ENCODE peak calls at places on chromosomes 12 and 14, in seven cellular contexts. One of them, this sample, is unnamed.

GRCh38 chr12:128204725-128205124 is 62.2 kb upstream of the TMEM132C start:
- DNase-seq in NB4: no peak
- DNase-seq in dorsolateral prefrontal cortex: no peak
- DNase-seq in choroid plexus epithelial cell: no peak
- DNase-seq in fibroblast of pulmonary artery: no peak
- DNase-seq in breast epithelium: no peak
- DNase-seq in cardiac fibroblast: no peak
- DNase-seq in this sample: no peak

GRCh38 chr14:50839048-50839447 is 8.1 kb upstream of the NIN start:
- DNase-seq in NB4: no peak
- DNase-seq in dorsolateral prefrontal cortex: no peak
- DNase-seq in choroid plexus epithelial cell: no peak
- DNase-seq in fibroblast of pulmonary artery: no peak
- DNase-seq in breast epithelium: no peak
- DNase-seq in cardiac fibroblast: no peak
- DNase-seq in this sample: peak

GRCh38 chr12:46124132-46124847 is 133.9 kb upstream of the SCAF11 start:
- DNase-seq in NB4: no peak
- DNase-seq in dorsolateral prefrontal cortex: no peak
- DNase-seq in choroid plexus epithelial cell: peak
- DNase-seq in fibroblast of pulmonary artery: no peak
- DNase-seq in breast epithelium: no peak
- DNase-seq in cardiac fibroblast: no peak
- DNase-seq in this sample: no peak

GRCh38 chr12:56280849-56281248 is 14.1 kb downstream of the COQ10A start:
- DNase-seq in NB4: no peak
- DNase-seq in dorsolateral prefrontal cortex: no peak
- DNase-seq in choroid plexus epithelial cell: no peak
- DNase-seq in fibroblast of pulmonary artery: no peak
- DNase-seq in breast epithelium: no peak
- DNase-seq in cardiac fibroblast: no peak
- DNase-seq in this sample: no peak

GRCh38 chr12:53174881-53175491 is 5.5 kb upstream of the ZNF740 start:
- DNase-seq in NB4: peak
- DNase-seq in dorsolateral prefrontal cortex: no peak
- DNase-seq in choroid plexus epithelial cell: no peak
- DNase-seq in fibroblast of pulmonary artery: peak
- DNase-seq in breast epithelium: no peak
- DNase-seq in cardiac fibroblast: peak
- DNase-seq in this sample: no peak

GRCh38 chr12:49961111-49961922 is at the start of gene AQP5:
- DNase-seq in NB4: no peak
- DNase-seq in dorsolateral prefrontal cortex: no peak
- DNase-seq in choroid plexus epithelial cell: no peak
- DNase-seq in fibroblast of pulmonary artery: no peak
- DNase-seq in breast epithelium: no peak
- DNase-seq in cardiac fibroblast: no peak
- DNase-seq in this sample: no peak

GRCh38 chr12:28253175-28253641 is 63.0 kb downstream of the CCDC91 start:
- DNase-seq in NB4: no peak
- DNase-seq in dorsolateral prefrontal cortex: no peak
- DNase-seq in choroid plexus epithelial cell: peak
- DNase-seq in fibroblast of pulmonary artery: peak
- DNase-seq in breast epithelium: no peak
- DNase-seq in cardiac fibroblast: no peak
- DNase-seq in this sample: peak

GRCh38 chr14:76541594-76542219 is 165.8 kb downstream of the ESRRB start:
- DNase-seq in NB4: no peak
- DNase-seq in dorsolateral prefrontal cortex: no peak
- DNase-seq in choroid plexus epithelial cell: no peak
- DNase-seq in fibroblast of pulmonary artery: no peak
- DNase-seq in breast epithelium: no peak
- DNase-seq in cardiac fibroblast: no peak
- DNase-seq in this sample: no peak

GRCh38 chr14:89417469-89418225 is 614 bp upstream of the FOXN3 start:
- DNase-seq in NB4: peak
- DNase-seq in dorsolateral prefrontal cortex: peak
- DNase-seq in choroid plexus epithelial cell: peak
- DNase-seq in fibroblast of pulmonary artery: peak
- DNase-seq in breast epithelium: peak
- DNase-seq in cardiac fibroblast: peak
- DNase-seq in this sample: peak

GRCh38 chr14:67557118-67557517 is 24.0 kb downstream of the PLEKHH1 start:
- DNase-seq in NB4: no peak
- DNase-seq in dorsolateral prefrontal cortex: no peak
- DNase-seq in choroid plexus epithelial cell: peak
- DNase-seq in fibroblast of pulmonary artery: no peak
- DNase-seq in breast epithelium: peak
- DNase-seq in cardiac fibroblast: peak
- DNase-seq in this sample: no peak

GRCh38 chr12:55002355-55002754 is 17.4 kb upstream of the NEUROD4 start:
- DNase-seq in NB4: no peak
- DNase-seq in dorsolateral prefrontal cortex: no peak
- DNase-seq in choroid plexus epithelial cell: no peak
- DNase-seq in fibroblast of pulmonary artery: no peak
- DNase-seq in breast epithelium: no peak
- DNase-seq in cardiac fibroblast: no peak
- DNase-seq in this sample: no peak

GRCh38 chr12:84069079-84069661 is 843.4 kb downstream of the SLC6A15 start:
- DNase-seq in NB4: no peak
- DNase-seq in dorsolateral prefrontal cortex: no peak
- DNase-seq in choroid plexus epithelial cell: no peak
- DNase-seq in fibroblast of pulmonary artery: no peak
- DNase-seq in breast epithelium: no peak
- DNase-seq in cardiac fibroblast: no peak
- DNase-seq in this sample: no peak

GRCh38 chr14:92035890-92036289 is 4.0 kb downstream of the TRIP11 start:
- DNase-seq in NB4: no peak
- DNase-seq in dorsolateral prefrontal cortex: no peak
- DNase-seq in choroid plexus epithelial cell: no peak
- DNase-seq in fibroblast of pulmonary artery: no peak
- DNase-seq in breast epithelium: no peak
- DNase-seq in cardiac fibroblast: no peak
- DNase-seq in this sample: no peak

GRCh38 chr12:112985655-112986290 is 7.5 kb downstream of the OAS2 start:
- DNase-seq in NB4: no peak
- DNase-seq in dorsolateral prefrontal cortex: no peak
- DNase-seq in choroid plexus epithelial cell: no peak
- DNase-seq in fibroblast of pulmonary artery: no peak
- DNase-seq in breast epithelium: no peak
- DNase-seq in cardiac fibroblast: no peak
- DNase-seq in this sample: no peak

GRCh38 chr12:117890644-117891043 is 78.1 kb downstream of the KSR2 start:
- DNase-seq in NB4: no peak
- DNase-seq in dorsolateral prefrontal cortex: no peak
- DNase-seq in choroid plexus epithelial cell: no peak
- DNase-seq in fibroblast of pulmonary artery: no peak
- DNase-seq in breast epithelium: no peak
- DNase-seq in cardiac fibroblast: peak
- DNase-seq in this sample: no peak

GRCh38 chr12:92064420-92064819 is 81.2 kb downstream of the BTG1 start:
- DNase-seq in NB4: no peak
- DNase-seq in dorsolateral prefrontal cortex: no peak
- DNase-seq in choroid plexus epithelial cell: no peak
- DNase-seq in fibroblast of pulmonary artery: no peak
- DNase-seq in breast epithelium: no peak
- DNase-seq in cardiac fibroblast: no peak
- DNase-seq in this sample: no peak

DNA sequence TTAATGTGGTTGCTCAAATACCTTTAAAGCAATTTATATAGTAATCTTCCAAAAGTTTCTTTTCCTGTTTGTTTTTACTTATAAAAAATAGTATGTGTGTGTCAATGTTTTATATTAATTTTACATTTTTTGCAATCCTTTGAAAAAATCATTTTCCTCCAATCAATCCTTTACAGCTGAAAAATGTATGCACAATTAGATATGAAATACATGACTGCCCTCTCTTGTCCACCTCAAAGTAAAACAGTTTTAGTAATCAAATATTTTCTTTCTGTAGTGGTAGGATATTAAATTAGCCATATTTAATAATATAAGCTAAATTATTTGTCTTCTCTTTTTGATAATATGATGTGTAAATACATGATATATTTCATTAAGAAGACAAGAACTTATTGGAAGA is 269.9 kb downstream of the ADAMTS20 start:
- DNase-seq in NB4: peak
- DNase-seq in dorsolateral prefrontal cortex: no peak
- DNase-seq in choroid plexus epithelial cell: peak
- DNase-seq in fibroblast of pulmonary artery: peak
- DNase-seq in breast epithelium: no peak
- DNase-seq in cardiac fibroblast: peak
- DNase-seq in this sample: no peak
- TF ChIP-seq CTCF in NB4: no peak
- TF ChIP-seq CTCF in dorsolateral prefrontal cortex: peak
- TF ChIP-seq CTCF in choroid plexus epithelial cell: peak
- TF ChIP-seq CTCF in fibroblast of pulmonary artery: peak
- TF ChIP-seq CTCF in breast epithelium: no peak
- TF ChIP-seq CTCF in cardiac fibroblast: no peak
- TF ChIP-seq CTCF in this sample: no peak

GRCh38 chr12:132491349-132491663 is 1.4 kb downstream of the FBRSL1 start:
- DNase-seq in NB4: no peak
- DNase-seq in dorsolateral prefrontal cortex: no peak
- DNase-seq in choroid plexus epithelial cell: no peak
- DNase-seq in fibroblast of pulmonary artery: no peak
- DNase-seq in breast epithelium: no peak
- DNase-seq in cardiac fibroblast: no peak
- DNase-seq in this sample: no peak

GRCh38 chr12:132492951-132493350 is 3.0 kb downstream of the FBRSL1 start:
- DNase-seq in NB4: no peak
- DNase-seq in dorsolateral prefrontal cortex: no peak
- DNase-seq in choroid plexus epithelial cell: no peak
- DNase-seq in fibroblast of pulmonary artery: no peak
- DNase-seq in breast epithelium: no peak
- DNase-seq in cardiac fibroblast: no peak
- DNase-seq in this sample: no peak

GRCh38 chr12:132493482-132494178 is 3.7 kb downstream of the FBRSL1 start:
- DNase-seq in NB4: no peak
- DNase-seq in dorsolateral prefrontal cortex: no peak
- DNase-seq in choroid plexus epithelial cell: no peak
- DNase-seq in fibroblast of pulmonary artery: no peak
- DNase-seq in breast epithelium: no peak
- DNase-seq in cardiac fibroblast: no peak
- DNase-seq in this sample: no peak

GRCh38 chr12:132491761-132492378 is 1.9 kb downstream of the FBRSL1 start:
- DNase-seq in NB4: no peak
- DNase-seq in dorsolateral prefrontal cortex: no peak
- DNase-seq in choroid plexus epithelial cell: no peak
- DNase-seq in fibroblast of pulmonary artery: no peak
- DNase-seq in breast epithelium: no peak
- DNase-seq in cardiac fibroblast: no peak
- DNase-seq in this sample: no peak

DNA sequence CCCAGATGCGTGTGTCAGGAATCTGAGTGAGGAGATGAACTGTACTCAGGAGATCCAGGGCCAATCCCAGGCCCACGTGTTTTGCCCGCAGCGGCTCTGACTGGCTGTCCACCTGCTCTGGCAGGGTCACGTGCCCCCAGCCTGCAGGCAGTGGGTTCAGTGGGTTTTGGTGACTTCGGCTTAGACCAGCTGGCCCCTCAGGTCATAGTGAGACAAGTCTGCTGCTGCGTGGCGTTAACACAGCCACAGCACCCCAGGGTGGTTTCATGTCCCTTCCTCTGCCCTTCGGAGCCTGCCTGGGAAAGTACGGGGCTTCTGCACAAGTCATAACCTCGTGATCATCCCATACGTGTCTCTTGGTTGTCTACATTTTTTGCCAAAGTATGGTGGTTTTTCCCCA is 2.6 kb downstream of the FBRSL1 start:
- DNase-seq in NB4: no peak
- DNase-seq in dorsolateral prefrontal cortex: peak
- DNase-seq in choroid plexus epithelial cell: no peak
- DNase-seq in fibroblast of pulmonary artery: no peak
- DNase-seq in breast epithelium: no peak
- DNase-seq in cardiac fibroblast: no peak
- DNase-seq in this sample: peak
- H3K4me3 ChIP-seq in NB4: peak
- H3K4me3 ChIP-seq in dorsolateral prefrontal cortex: peak
- H3K4me3 ChIP-seq in choroid plexus epithelial cell: no peak
- H3K4me3 ChIP-seq in fibroblast of pulmonary artery: no peak
- H3K4me3 ChIP-seq in breast epithelium: no peak
- H3K4me3 ChIP-seq in cardiac fibroblast: no peak
- H3K4me3 ChIP-seq in this sample: peak

GRCh38 chr14:71742491-71742890 is 189.7 kb upstream of the RGS6 start:
- DNase-seq in NB4: no peak
- DNase-seq in dorsolateral prefrontal cortex: no peak
- DNase-seq in choroid plexus epithelial cell: no peak
- DNase-seq in fibroblast of pulmonary artery: no peak
- DNase-seq in breast epithelium: no peak
- DNase-seq in cardiac fibroblast: no peak
- DNase-seq in this sample: no peak

GRCh38 chr14:71734076-71734475 is 198.2 kb upstream of the RGS6 start:
- DNase-seq in NB4: no peak
- DNase-seq in dorsolateral prefrontal cortex: no peak
- DNase-seq in choroid plexus epithelial cell: no peak
- DNase-seq in fibroblast of pulmonary artery: no peak
- DNase-seq in breast epithelium: no peak
- DNase-seq in cardiac fibroblast: no peak
- DNase-seq in this sample: no peak

GRCh38 chr14:71745072-71745471 is 187.2 kb upstream of the RGS6 start:
- DNase-seq in NB4: no peak
- DNase-seq in dorsolateral prefrontal cortex: no peak
- DNase-seq in choroid plexus epithelial cell: no peak
- DNase-seq in fibroblast of pulmonary artery: no peak
- DNase-seq in breast epithelium: no peak
- DNase-seq in cardiac fibroblast: no peak
- DNase-seq in this sample: no peak

DNA sequence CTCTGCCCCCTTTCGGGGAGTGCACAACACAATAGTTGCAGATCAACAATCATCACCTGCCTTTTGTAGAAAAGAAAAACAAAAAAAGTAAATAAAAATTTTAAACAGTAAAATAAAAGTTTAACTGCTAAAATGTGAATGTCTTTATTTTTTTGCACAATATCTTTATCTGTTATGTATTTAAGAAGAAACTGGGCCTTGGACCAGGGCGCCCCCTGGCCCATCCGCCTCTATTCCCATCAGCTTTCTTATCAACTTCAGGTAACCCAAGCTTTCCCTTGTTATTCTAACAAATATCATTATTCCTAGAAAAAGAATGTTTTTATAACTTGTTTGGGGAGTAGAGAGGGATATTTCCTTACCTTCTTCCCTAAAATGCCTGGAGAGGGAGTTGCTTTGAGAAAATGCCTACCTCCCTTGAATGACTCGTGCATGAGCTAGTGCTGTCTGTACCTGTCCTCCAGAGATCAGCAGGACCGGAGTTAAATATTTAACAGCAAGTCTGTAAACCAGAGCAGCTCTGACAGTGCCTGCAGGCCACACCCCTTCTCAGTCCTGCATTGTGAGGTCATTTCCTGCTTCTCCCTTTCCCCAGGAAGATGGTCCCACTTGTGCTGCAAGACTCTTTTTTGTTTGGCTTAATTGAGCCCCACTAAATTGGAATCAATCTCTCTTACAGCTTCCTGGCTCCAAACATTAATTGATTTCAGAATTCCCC is 192.8 kb upstream of the RGS6 start:
- DNase-seq in NB4: peak
- DNase-seq in dorsolateral prefrontal cortex: no peak
- DNase-seq in choroid plexus epithelial cell: peak
- DNase-seq in fibroblast of pulmonary artery: peak
- DNase-seq in breast epithelium: no peak
- DNase-seq in cardiac fibroblast: peak
- DNase-seq in this sample: no peak
- TF ChIP-seq CTCF in NB4: no peak
- TF ChIP-seq CTCF in dorsolateral prefrontal cortex: no peak
- TF ChIP-seq CTCF in choroid plexus epithelial cell: peak
- TF ChIP-seq CTCF in fibroblast of pulmonary artery: no peak
- TF ChIP-seq CTCF in breast epithelium: no peak
- TF ChIP-seq CTCF in cardiac fibroblast: no peak
- TF ChIP-seq CTCF in this sample: no peak

GRCh38 chr14:102819790-102820330 is 42.6 kb downstream of the TRAF3 start:
- DNase-seq in NB4: no peak
- DNase-seq in dorsolateral prefrontal cortex: no peak
- DNase-seq in choroid plexus epithelial cell: peak
- DNase-seq in fibroblast of pulmonary artery: peak
- DNase-seq in breast epithelium: no peak
- DNase-seq in cardiac fibroblast: no peak
- DNase-seq in this sample: peak
- H3K4me3 ChIP-seq in NB4: no peak
- H3K4me3 ChIP-seq in dorsolateral prefrontal cortex: peak
- H3K4me3 ChIP-seq in choroid plexus epithelial cell: no peak
- H3K4me3 ChIP-seq in fibroblast of pulmonary artery: no peak
- H3K4me3 ChIP-seq in breast epithelium: no peak
- H3K4me3 ChIP-seq in cardiac fibroblast: no peak
- H3K4me3 ChIP-seq in this sample: peak